ENCODE peak calls at places on chromosomes 4 and X, in nine cellular contexts. One of them, this sample, is unnamed.

GRCh38 chrX:24594531-24594930 is 52.6 kb downstream of the PCYT1B start:
- DNase-seq in endothelial cell: no peak
- DNase-seq in AML-193: no peak
- DNase-seq in fibroblast of mammary gland: no peak
- DNase-seq in CD8-positive, alpha-beta memory T cell: no peak
- DNase-seq in Caki2: no peak
- DNase-seq in HL-60: no peak
- DNase-seq in activated CD8-positive, alpha-beta memory T cell treated with anti-CD3 and anti-CD28 coated beads for 48 hours: no peak
- DNase-seq in nephron progenitor cell: no peak
- DNase-seq in this sample: no peak

GRCh38 chr4:60865238-60865637 is 334.9 kb upstream of the ADGRL3 start:
- DNase-seq in AML-193: no peak
- DNase-seq in fibroblast of mammary gland: no peak
- DNase-seq in nephron progenitor cell: no peak
- DNase-seq in Caki2: no peak
- DNase-seq in HL-60: no peak
- DNase-seq in endothelial cell: peak
- DNase-seq in CD8-positive, alpha-beta memory T cell: no peak
- DNase-seq in activated CD8-positive, alpha-beta memory T cell treated with anti-CD3 and anti-CD28 coated beads for 48 hours: no peak
- DNase-seq in this sample: no peak

GRCh38 chr4:152585036-152585439 is 49.1 kb upstream of the FBXW7 start:
- DNase-seq in AML-193: no peak
- DNase-seq in nephron progenitor cell: no peak
- DNase-seq in CD8-positive, alpha-beta memory T cell: no peak
- DNase-seq in fibroblast of mammary gland: no peak
- DNase-seq in endothelial cell: no peak
- DNase-seq in HL-60: no peak
- DNase-seq in activated CD8-positive, alpha-beta memory T cell treated with anti-CD3 and anti-CD28 coated beads for 48 hours: no peak
- DNase-seq in Caki2: no peak
- DNase-seq in this sample: no peak

GRCh38 chr4:19547463-19547862 is 704.2 kb upstream of the SLIT2 start:
- DNase-seq in HL-60: no peak
- DNase-seq in activated CD8-positive, alpha-beta memory T cell treated with anti-CD3 and anti-CD28 coated beads for 48 hours: no peak
- DNase-seq in CD8-positive, alpha-beta memory T cell: no peak
- DNase-seq in endothelial cell: no peak
- DNase-seq in fibroblast of mammary gland: no peak
- DNase-seq in AML-193: no peak
- DNase-seq in Caki2: no peak
- DNase-seq in nephron progenitor cell: no peak
- DNase-seq in this sample: no peak

GRCh38 chr4:57548856-57549255 is 438.7 kb upstream of the IGFBP7 start:
- DNase-seq in Caki2: no peak
- DNase-seq in endothelial cell: no peak
- DNase-seq in CD8-positive, alpha-beta memory T cell: no peak
- DNase-seq in activated CD8-positive, alpha-beta memory T cell treated with anti-CD3 and anti-CD28 coated beads for 48 hours: no peak
- DNase-seq in fibroblast of mammary gland: no peak
- DNase-seq in HL-60: no peak
- DNase-seq in nephron progenitor cell: no peak
- DNase-seq in AML-193: no peak
- DNase-seq in this sample: no peak

GRCh38 chr4:23567338-23567737 is 322.5 kb downstream of the PPARGC1A start:
- DNase-seq in HL-60: no peak
- DNase-seq in CD8-positive, alpha-beta memory T cell: no peak
- DNase-seq in nephron progenitor cell: no peak
- DNase-seq in fibroblast of mammary gland: no peak
- DNase-seq in AML-193: no peak
- DNase-seq in Caki2: no peak
- DNase-seq in endothelial cell: no peak
- DNase-seq in activated CD8-positive, alpha-beta memory T cell treated with anti-CD3 and anti-CD28 coated beads for 48 hours: no peak
- DNase-seq in this sample: no peak

GRCh38 chrX:76555816-76556215 is 128.3 kb downstream of the MAGEE1 start:
- DNase-seq in fibroblast of mammary gland: peak
- DNase-seq in HL-60: peak
- DNase-seq in CD8-positive, alpha-beta memory T cell: no peak
- DNase-seq in activated CD8-positive, alpha-beta memory T cell treated with anti-CD3 and anti-CD28 coated beads for 48 hours: no peak
- DNase-seq in endothelial cell: peak
- DNase-seq in AML-193: peak
- DNase-seq in nephron progenitor cell: peak
- DNase-seq in Caki2: peak
- DNase-seq in this sample: no peak

GRCh38 chrX:1164322-1165288 is 47.8 kb downstream of the CRLF2 start:
- DNase-seq in AML-193: no peak
- DNase-seq in Caki2: no peak
- DNase-seq in fibroblast of mammary gland: no peak
- DNase-seq in CD8-positive, alpha-beta memory T cell: no peak
- DNase-seq in activated CD8-positive, alpha-beta memory T cell treated with anti-CD3 and anti-CD28 coated beads for 48 hours: no peak
- DNase-seq in nephron progenitor cell: peak
- DNase-seq in HL-60: peak
- DNase-seq in endothelial cell: no peak
- DNase-seq in this sample: no peak

GRCh38 chr4:13833171-13833804 is 205.8 kb upstream of the BOD1L1 start:
- DNase-seq in endothelial cell: no peak
- DNase-seq in AML-193: no peak
- DNase-seq in activated CD8-positive, alpha-beta memory T cell treated with anti-CD3 and anti-CD28 coated beads for 48 hours: no peak
- DNase-seq in Caki2: no peak
- DNase-seq in fibroblast of mammary gland: no peak
- DNase-seq in HL-60: no peak
- DNase-seq in nephron progenitor cell: no peak
- DNase-seq in CD8-positive, alpha-beta memory T cell: no peak
- DNase-seq in this sample: no peak

GRCh38 chr4:185210102-185210981 is 944 bp downstream of the SNX25 start:
- DNase-seq in Caki2: peak
- DNase-seq in CD8-positive, alpha-beta memory T cell: peak
- DNase-seq in HL-60: peak
- DNase-seq in activated CD8-positive, alpha-beta memory T cell treated with anti-CD3 and anti-CD28 coated beads for 48 hours: peak
- DNase-seq in nephron progenitor cell: peak
- DNase-seq in AML-193: no peak
- DNase-seq in endothelial cell: peak
- DNase-seq in fibroblast of mammary gland: peak
- DNase-seq in this sample: peak

GRCh38 chr4:118279328-118279727 is 73.5 kb downstream of the PRSS12 start:
- DNase-seq in CD8-positive, alpha-beta memory T cell: no peak
- DNase-seq in activated CD8-positive, alpha-beta memory T cell treated with anti-CD3 and anti-CD28 coated beads for 48 hours: no peak
- DNase-seq in nephron progenitor cell: no peak
- DNase-seq in endothelial cell: no peak
- DNase-seq in AML-193: no peak
- DNase-seq in fibroblast of mammary gland: no peak
- DNase-seq in HL-60: no peak
- DNase-seq in Caki2: no peak
- DNase-seq in this sample: no peak

GRCh38 chrX:48897157-48897620 is 379 bp downstream of the TIMM17B start:
- DNase-seq in fibroblast of mammary gland: peak
- DNase-seq in HL-60: peak
- DNase-seq in AML-193: peak
- DNase-seq in nephron progenitor cell: peak
- DNase-seq in activated CD8-positive, alpha-beta memory T cell treated with anti-CD3 and anti-CD28 coated beads for 48 hours: no peak
- DNase-seq in Caki2: peak
- DNase-seq in endothelial cell: peak
- DNase-seq in CD8-positive, alpha-beta memory T cell: peak
- DNase-seq in this sample: peak

This sample was measured in effector memory CD4-positive, alpha-beta T cell.